ENCODE peak calls at places on chromosomes 3 and 15, in seven cellular contexts. One of them, this sample, is unnamed. For H3K4me1, the result is how much of the 10 kb centered on the place peaks cover.

GRCh38 chr15:31605467-31605931 is 278.9 kb downstream of the KLF13 start:
- DNase-seq in right lobe of liver: no peak
- DNase-seq in mesendoderm: peak
- DNase-seq in transverse colon: no peak
- DNase-seq in upper lobe of left lung: no peak
- DNase-seq in PC-3: peak
- DNase-seq in mucosa of descending colon: no peak
- DNase-seq in this sample: no peak

GRCh38 chr15:39592500-39592899 is 11.6 kb downstream of the THBS1 start:
- DNase-seq in right lobe of liver: no peak
- DNase-seq in mesendoderm: no peak
- DNase-seq in transverse colon: peak
- DNase-seq in upper lobe of left lung: no peak
- DNase-seq in PC-3: peak
- DNase-seq in mucosa of descending colon: no peak
- DNase-seq in this sample: no peak

GRCh38 chr3:98732239-98733054 is 30.7 kb upstream of the ST3GAL6 start:
- DNase-seq in right lobe of liver: peak
- DNase-seq in mesendoderm: peak
- DNase-seq in transverse colon: peak
- DNase-seq in upper lobe of left lung: peak
- DNase-seq in PC-3: peak
- DNase-seq in mucosa of descending colon: peak
- DNase-seq in this sample: peak

GRCh38 chr15:48856947-48857346 is 21.0 kb upstream of the EID1 start:
- DNase-seq in right lobe of liver: no peak
- DNase-seq in mesendoderm: peak
- DNase-seq in transverse colon: no peak
- DNase-seq in upper lobe of left lung: no peak
- DNase-seq in PC-3: no peak
- DNase-seq in mucosa of descending colon: no peak
- DNase-seq in this sample: no peak

GRCh38 chr15:57198654-57199241 is 177.6 kb upstream of the CGNL1 start:
- DNase-seq in right lobe of liver: no peak
- DNase-seq in mesendoderm: peak
- DNase-seq in transverse colon: peak
- DNase-seq in upper lobe of left lung: no peak
- DNase-seq in PC-3: peak
- DNase-seq in mucosa of descending colon: no peak
- DNase-seq in this sample: no peak

GRCh38 chr15:62625421-62626033 is 417.0 kb upstream of the TPM1 start:
- DNase-seq in right lobe of liver: no peak
- DNase-seq in mesendoderm: no peak
- DNase-seq in transverse colon: no peak
- DNase-seq in upper lobe of left lung: no peak
- DNase-seq in PC-3: no peak
- DNase-seq in mucosa of descending colon: no peak
- DNase-seq in this sample: no peak

GRCh38 chr3:169026543-169027181 is 636.9 kb downstream of the MECOM start:
- DNase-seq in right lobe of liver: no peak
- DNase-seq in mesendoderm: no peak
- DNase-seq in transverse colon: no peak
- DNase-seq in upper lobe of left lung: no peak
- DNase-seq in PC-3: peak
- DNase-seq in mucosa of descending colon: no peak
- DNase-seq in this sample: no peak

GRCh38 chr3:4601926-4602325 is 108.8 kb downstream of the ITPR1 start:
- DNase-seq in right lobe of liver: no peak
- DNase-seq in mesendoderm: no peak
- DNase-seq in transverse colon: no peak
- DNase-seq in upper lobe of left lung: no peak
- DNase-seq in PC-3: no peak
- DNase-seq in mucosa of descending colon: no peak
- DNase-seq in this sample: no peak

GRCh38 chr3:183862610-183863009 is 22.1 kb downstream of the PARL start:
- DNase-seq in right lobe of liver: no peak
- DNase-seq in mesendoderm: no peak
- DNase-seq in transverse colon: no peak
- DNase-seq in upper lobe of left lung: no peak
- DNase-seq in PC-3: no peak
- DNase-seq in mucosa of descending colon: no peak
- DNase-seq in this sample: no peak

GRCh38 chr15:68717952-68718351 is 102.7 kb downstream of the ANP32A start:
- DNase-seq in right lobe of liver: no peak
- DNase-seq in mesendoderm: no peak
- DNase-seq in transverse colon: no peak
- DNase-seq in upper lobe of left lung: no peak
- DNase-seq in PC-3: no peak
- DNase-seq in mucosa of descending colon: no peak
- DNase-seq in this sample: no peak

GRCh38 chr3:150097588-150097890 is 126.8 kb upstream of the PFN2 start:
- DNase-seq in right lobe of liver: no peak
- DNase-seq in mesendoderm: no peak
- DNase-seq in transverse colon: no peak
- DNase-seq in upper lobe of left lung: no peak
- DNase-seq in PC-3: peak
- DNase-seq in mucosa of descending colon: no peak
- DNase-seq in this sample: no peak

GRCh38 chr3:66017084-66017990 is 21.4 kb downstream of the MAGI1 start:
- DNase-seq in right lobe of liver: no peak
- DNase-seq in mesendoderm: no peak
- DNase-seq in transverse colon: no peak
- DNase-seq in upper lobe of left lung: peak
- DNase-seq in PC-3: no peak
- DNase-seq in mucosa of descending colon: no peak
- DNase-seq in this sample: no peak

GRCh38 chr3:33377931-33378330 is 62.3 kb downstream of the UBP1 start:
- DNase-seq in right lobe of liver: no peak
- DNase-seq in mesendoderm: peak
- DNase-seq in transverse colon: no peak
- DNase-seq in upper lobe of left lung: no peak
- DNase-seq in PC-3: peak
- DNase-seq in mucosa of descending colon: no peak
- DNase-seq in this sample: no peak

GRCh38 chr15:72183781-72184164 is 13.8 kb downstream of the GRAMD2A start:
- DNase-seq in right lobe of liver: no peak
- DNase-seq in mesendoderm: no peak
- DNase-seq in transverse colon: no peak
- DNase-seq in upper lobe of left lung: no peak
- DNase-seq in PC-3: no peak
- DNase-seq in mucosa of descending colon: no peak
- DNase-seq in this sample: no peak

GRCh38 chr3:113783980-113784379 is 37.1 kb downstream of the ATP6V1A start:
- DNase-seq in right lobe of liver: no peak
- DNase-seq in mesendoderm: peak
- DNase-seq in transverse colon: no peak
- DNase-seq in upper lobe of left lung: no peak
- DNase-seq in PC-3: no peak
- DNase-seq in mucosa of descending colon: no peak
- DNase-seq in this sample: no peak

GRCh38 chr3:160128086-160128485 is 97.1 kb upstream of the C3orf80 start:
- DNase-seq in right lobe of liver: no peak
- DNase-seq in mesendoderm: no peak
- DNase-seq in transverse colon: no peak
- DNase-seq in upper lobe of left lung: no peak
- DNase-seq in PC-3: no peak
- DNase-seq in mucosa of descending colon: no peak
- DNase-seq in this sample: no peak

GRCh38 chr15:98035134-98035533 is 74.6 kb downstream of the ARRDC4 start:
- DNase-seq in right lobe of liver: no peak
- DNase-seq in mesendoderm: no peak
- DNase-seq in transverse colon: no peak
- DNase-seq in upper lobe of left lung: no peak
- DNase-seq in PC-3: no peak
- DNase-seq in mucosa of descending colon: no peak
- DNase-seq in this sample: no peak

GRCh38 chr15:98754283-98755022 is 106.1 kb downstream of the IGF1R start:
- DNase-seq in right lobe of liver: no peak
- DNase-seq in mesendoderm: peak
- DNase-seq in transverse colon: no peak
- DNase-seq in upper lobe of left lung: no peak
- DNase-seq in PC-3: no peak
- DNase-seq in mucosa of descending colon: no peak
- DNase-seq in this sample: no peak

GRCh38 chr15:95292790-95293450 is 1037.6 kb upstream of the NR2F2 start:
- DNase-seq in right lobe of liver: no peak
- DNase-seq in mesendoderm: no peak
- DNase-seq in transverse colon: no peak
- DNase-seq in upper lobe of left lung: no peak
- DNase-seq in PC-3: peak
- DNase-seq in mucosa of descending colon: no peak
- DNase-seq in this sample: peak

GRCh38 chr3:75938921-75939320 is 153.6 kb upstream of the ZNF717 start:
- DNase-seq in right lobe of liver: no peak
- DNase-seq in mesendoderm: no peak
- DNase-seq in transverse colon: no peak
- DNase-seq in upper lobe of left lung: no peak
- DNase-seq in PC-3: no peak
- DNase-seq in mucosa of descending colon: no peak
- DNase-seq in this sample: no peak

GRCh38 chr3:188284455-188285212 is 130.7 kb downstream of the LPP start:
- DNase-seq in right lobe of liver: no peak
- DNase-seq in mesendoderm: no peak
- DNase-seq in transverse colon: no peak
- DNase-seq in upper lobe of left lung: no peak
- DNase-seq in PC-3: peak
- DNase-seq in mucosa of descending colon: no peak
- DNase-seq in this sample: no peak

GRCh38 chr3:191901746-191902145 is 440.8 kb downstream of the PYDC2 start:
- DNase-seq in right lobe of liver: no peak
- DNase-seq in mesendoderm: no peak
- DNase-seq in transverse colon: no peak
- DNase-seq in upper lobe of left lung: no peak
- DNase-seq in PC-3: peak
- DNase-seq in mucosa of descending colon: no peak
- DNase-seq in this sample: no peak
- H3K4me1 ChIP-seq in right lobe of liver: under half
- H3K4me1 ChIP-seq in mesendoderm: under half
- H3K4me1 ChIP-seq in transverse colon: under half
- H3K4me1 ChIP-seq in upper lobe of left lung: under half
- H3K4me1 ChIP-seq in PC-3: under half
- H3K4me1 ChIP-seq in mucosa of descending colon: under half
- H3K4me1 ChIP-seq in this sample: under half

GRCh38 chr3:179668429-179668828 is 15.6 kb downstream of the USP13 start:
- DNase-seq in right lobe of liver: no peak
- DNase-seq in mesendoderm: no peak
- DNase-seq in transverse colon: no peak
- DNase-seq in upper lobe of left lung: no peak
- DNase-seq in PC-3: no peak
- DNase-seq in mucosa of descending colon: no peak
- DNase-seq in this sample: no peak

GRCh38 chr3:179670311-179670710 is 17.5 kb downstream of the USP13 start:
- DNase-seq in right lobe of liver: no peak
- DNase-seq in mesendoderm: no peak
- DNase-seq in transverse colon: no peak
- DNase-seq in upper lobe of left lung: no peak
- DNase-seq in PC-3: no peak
- DNase-seq in mucosa of descending colon: no peak
- DNase-seq in this sample: no peak

GRCh38 chr3:179663093-179663492 is 10.3 kb downstream of the USP13 start:
- DNase-seq in right lobe of liver: no peak
- DNase-seq in mesendoderm: no peak
- DNase-seq in transverse colon: no peak
- DNase-seq in upper lobe of left lung: no peak
- DNase-seq in PC-3: no peak
- DNase-seq in mucosa of descending colon: no peak
- DNase-seq in this sample: no peak

GRCh38 chr3:179666030-179666429 is 13.2 kb downstream of the USP13 start:
- DNase-seq in right lobe of liver: no peak
- DNase-seq in mesendoderm: no peak
- DNase-seq in transverse colon: no peak
- DNase-seq in upper lobe of left lung: no peak
- DNase-seq in PC-3: no peak
- DNase-seq in mucosa of descending colon: no peak
- DNase-seq in this sample: no peak

GRCh38 chr3:179666436-179667035 is 13.7 kb downstream of the USP13 start:
- DNase-seq in right lobe of liver: peak
- DNase-seq in mesendoderm: peak
- DNase-seq in transverse colon: no peak
- DNase-seq in upper lobe of left lung: no peak
- DNase-seq in PC-3: no peak
- DNase-seq in mucosa of descending colon: no peak
- DNase-seq in this sample: peak
- H3K4me1 ChIP-seq in right lobe of liver: under half
- H3K4me1 ChIP-seq in mesendoderm: under half
- H3K4me1 ChIP-seq in transverse colon: under half
- H3K4me1 ChIP-seq in upper lobe of left lung: under half
- H3K4me1 ChIP-seq in PC-3: under half
- H3K4me1 ChIP-seq in mucosa of descending colon: under half
- H3K4me1 ChIP-seq in this sample: under half

GRCh38 chr3:50242778-50243551 is 7.0 kb downstream of the GNAI2 start:
- DNase-seq in right lobe of liver: peak
- DNase-seq in mesendoderm: no peak
- DNase-seq in transverse colon: peak
- DNase-seq in upper lobe of left lung: no peak
- DNase-seq in PC-3: no peak
- DNase-seq in mucosa of descending colon: no peak
- DNase-seq in this sample: peak
- H3K4me1 ChIP-seq in right lobe of liver: under half
- H3K4me1 ChIP-seq in mesendoderm: under half
- H3K4me1 ChIP-seq in transverse colon: half or more
- H3K4me1 ChIP-seq in upper lobe of left lung: half or more
- H3K4me1 ChIP-seq in PC-3: under half
- H3K4me1 ChIP-seq in mucosa of descending colon: half or more
- H3K4me1 ChIP-seq in this sample: half or more

GRCh38 chr3:196988241-196989029 is 19.8 kb upstream of the PIGZ start:
- DNase-seq in right lobe of liver: no peak
- DNase-seq in mesendoderm: peak
- DNase-seq in transverse colon: peak
- DNase-seq in upper lobe of left lung: no peak
- DNase-seq in PC-3: no peak
- DNase-seq in mucosa of descending colon: peak
- DNase-seq in this sample: no peak

GRCh38 chr3:196989721-196990262 is 21.2 kb upstream of the PIGZ start:
- DNase-seq in right lobe of liver: peak
- DNase-seq in mesendoderm: no peak
- DNase-seq in transverse colon: no peak
- DNase-seq in upper lobe of left lung: no peak
- DNase-seq in PC-3: peak
- DNase-seq in mucosa of descending colon: peak
- DNase-seq in this sample: no peak

GRCh38 chr3:196985298-196985697 is 16.7 kb upstream of the PIGZ start:
- DNase-seq in right lobe of liver: no peak
- DNase-seq in mesendoderm: no peak
- DNase-seq in transverse colon: no peak
- DNase-seq in upper lobe of left lung: no peak
- DNase-seq in PC-3: no peak
- DNase-seq in mucosa of descending colon: no peak
- DNase-seq in this sample: no peak

GRCh38 chr3:196985954-196986885 is 17.6 kb upstream of the PIGZ start:
- DNase-seq in right lobe of liver: no peak
- DNase-seq in mesendoderm: no peak
- DNase-seq in transverse colon: no peak
- DNase-seq in upper lobe of left lung: no peak
- DNase-seq in PC-3: no peak
- DNase-seq in mucosa of descending colon: no peak
- DNase-seq in this sample: no peak

DNA sequence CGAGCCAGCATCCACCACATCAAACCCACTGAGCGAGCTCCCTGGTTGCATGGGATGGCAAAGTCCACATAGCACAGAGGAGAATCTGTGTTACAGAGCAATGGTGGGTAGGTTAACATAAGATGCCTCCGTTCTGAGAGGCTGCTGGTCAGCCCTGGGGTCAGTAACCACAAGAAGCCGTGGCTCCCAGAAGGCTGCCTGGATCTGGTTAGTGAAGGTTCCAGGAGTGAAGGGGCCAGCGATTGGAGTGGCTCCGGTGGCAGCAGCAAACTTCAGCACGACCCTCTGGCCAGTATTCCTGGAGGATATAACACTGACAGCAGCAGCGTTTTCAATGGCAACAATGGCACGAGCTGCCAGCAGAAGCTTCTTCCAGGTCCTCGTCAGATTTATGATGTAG is 18.4 kb upstream of the PIGZ start:
- DNase-seq in right lobe of liver: no peak
- DNase-seq in mesendoderm: no peak
- DNase-seq in transverse colon: no peak
- DNase-seq in upper lobe of left lung: no peak
- DNase-seq in PC-3: no peak
- DNase-seq in mucosa of descending colon: peak
- DNase-seq in this sample: no peak
- H3K4me1 ChIP-seq in right lobe of liver: under half
- H3K4me1 ChIP-seq in mesendoderm: under half
- H3K4me1 ChIP-seq in transverse colon: under half
- H3K4me1 ChIP-seq in upper lobe of left lung: under half
- H3K4me1 ChIP-seq in PC-3: under half
- H3K4me1 ChIP-seq in mucosa of descending colon: under half
- H3K4me1 ChIP-seq in this sample: under half

This sample was measured in stomach.